ENCODE peak calls at places on chromosome 5, in seven cellular contexts. O is NCI-H69; T is omental fat pad; G is right atrium auricular region; E is endothelial cell; D is hypothalamus; V is CD4-positive, alpha-beta memory T cell. W is an unnamed sample.

GRCh38 chr5:9395736-9396135 is 150.1 kb downstream of the SEMA5A start:
- DNase-seq in O (no peak), T (no peak), G (no peak), E (no peak), D (no peak), V (no peak), W (no peak)

GRCh38 chr5:156121234-156121633 is 205.7 kb upstream of the SGCD start:
- DNase-seq in O (no peak), T (no peak), G (no peak), E (no peak), D (no peak), V (no peak), W (no peak)

GRCh38 chr5:40689442-40689841 is 9.7 kb downstream of the PTGER4 start:
- DNase-seq in O (peak; percentile 32), T (no peak), G (no peak), E (no peak), D (no peak), V (peak; percentile 78), W (no peak)

GRCh38 chr5:98713027-98713426 is 60.4 kb upstream of the RGMB start:
- DNase-seq in O (no peak), T (no peak), G (no peak), E (no peak), D (no peak), V (no peak), W (no peak)

GRCh38 chr5:77355074-77355473 is 137.0 kb downstream of the WDR41 start:
- DNase-seq in O (peak; percentile 66), T (no peak), G (no peak), E (no peak), D (no peak), V (no peak), W (no peak)

GRCh38 chr5:74938250-74938649 is 72.1 kb upstream of the FAM169A start:
- DNase-seq in O (no peak), T (no peak), G (no peak), E (no peak), D (no peak), V (no peak), W (no peak)

GRCh38 chr5:176899296-176899891 is at the start of gene HK3:
- DNase-seq in O (no peak), T (no peak), G (peak; percentile 58), E (no peak), D (no peak), V (no peak), W (no peak)

GRCh38 chr5:10702911-10703491 is 58.0 kb downstream of the DAP start:
- DNase-seq in O (no peak), T (no peak), G (no peak), E (no peak), D (no peak), V (no peak), W (no peak)

GRCh38 chr5:123610665-123611406 is 98.9 kb downstream of the CSNK1G3 start:
- DNase-seq in O (peak; percentile 68), T (no peak), G (no peak), E (peak; percentile 30), D (no peak), V (peak; percentile 47), W (peak; percentile 68)

GRCh38 chr5:173025651-173026050 is 30.5 kb upstream of the CREBRF start:
- DNase-seq in O (no peak), T (no peak), G (no peak), E (no peak), D (no peak), V (no peak), W (no peak)

GRCh38 chr5:73280821-73281746 is 108.1 kb downstream of the TMEM174 start:
- DNase-seq in O (peak; percentile 98), T (no peak), G (no peak), E (no peak), D (no peak), V (no peak), W (peak; percentile 29)

GRCh38 chr5:35029333-35029732 is 18.4 kb downstream of the AGXT2 start:
- DNase-seq in O (no peak), T (no peak), G (no peak), E (no peak), D (no peak), V (no peak), W (no peak)

GRCh38 chr5:54288568-54289217 is 21.7 kb downstream of the ARL15 start:
- DNase-seq in O (no peak), T (no peak), G (no peak), E (no peak), D (no peak), V (no peak), W (no peak)

GRCh38 chr5:111072949-111073682 is 1.6 kb downstream of the TSLP start:
- DNase-seq in O (peak; percentile 72), T (peak; percentile 40), G (peak; percentile 66), E (peak; percentile 55), D (no peak), V (peak; percentile 54), W (peak; percentile 77)

GRCh38 chr5:2847608-2848007 is 96.1 kb upstream of the IRX2 start:
- DNase-seq in O (no peak), T (no peak), G (no peak), E (no peak), D (no peak), V (no peak), W (no peak)

GRCh38 chr5:761854-762685 is 22.5 kb downstream of the ZDHHC11B start:
- DNase-seq in O (no peak), T (no peak), G (peak; percentile 67), E (no peak), D (peak; percentile 30), V (no peak), W (no peak)

GRCh38 chr5:180464603-180464970 is 29.6 kb upstream of the CNOT6 start:
- DNase-seq in O (no peak), T (no peak), G (no peak), E (no peak), D (no peak), V (no peak), W (no peak)

GRCh38 chr5:158154226-158155005 is 295.5 kb upstream of the CLINT1 start:
- DNase-seq in O (peak; percentile 21), T (no peak), G (peak; percentile 79), E (no peak), D (no peak), V (no peak), W (no peak)

GRCh38 chr5:131379723-131380122 is 115.9 kb downstream of the CDC42SE2 start:
- DNase-seq in O (no peak), T (no peak), G (no peak), E (no peak), D (no peak), V (peak; percentile 91), W (no peak)

GRCh38 chr5:98599016-98599415 is 174.4 kb upstream of the RGMB start:
- DNase-seq in O (no peak), T (no peak), G (no peak), E (no peak), D (no peak), V (no peak), W (no peak)

GRCh38 chr5:176547811-176548210 is 1.3 kb upstream of the CDHR2 start:
- DNase-seq in O (peak; percentile 28), T (no peak), G (no peak), E (no peak), D (no peak), V (peak; percentile 71), W (no peak)

GRCh38 chr5:125823572-125823971 is 599.6 kb upstream of the GRAMD2B start:
- DNase-seq in O (no peak), T (no peak), G (no peak), E (no peak), D (no peak), V (no peak), W (no peak)

GRCh38 chr5:60883229-60883628 is 39.2 kb upstream of the ELOVL7 start:
- DNase-seq in O (peak; percentile 52), T (no peak), G (no peak), E (no peak), D (no peak), V (no peak), W (no peak)

GRCh38 chr5:129271309-129271708 is 176.8 kb downstream of the ISOC1 start:
- DNase-seq in O (peak; percentile 9), T (no peak), G (no peak), E (peak; percentile 22), D (no peak), V (no peak), W (peak; percentile 51)

GRCh38 chr5:172866802-172867748 is 33.0 kb downstream of the ERGIC1 start:
- DNase-seq in O (no peak), T (no peak), G (peak; percentile 95), E (no peak), D (no peak), V (no peak), W (no peak)

GRCh38 chr5:172766287-172767104 is 4.5 kb downstream of the DUSP1 start:
- DNase-seq in O (peak; percentile 17), T (peak; percentile 79), G (peak; percentile 97), E (no peak), D (peak; percentile 46), V (peak; percentile 72), W (peak; percentile 12)